ENCODE peak calls at places on chromosome 15, in five cellular contexts. X, V, T, S and O are unnamed samples.

GRCh38 chr15:41284425-41285177 is 47.8 kb downstream of the OIP5 start:
- DNase-seq in X (no peak), V (no peak), T (no peak), S (peak), O (peak)

GRCh38 chr15:61621146-61621545 is 392.0 kb upstream of the RORA start:
- DNase-seq in X (no peak), V (no peak), T (no peak), S (peak), O (peak)

GRCh38 chr15:67329984-67330733 is 75.6 kb downstream of the IQCH start:
- DNase-seq in X (no peak), V (no peak), T (no peak), S (no peak), O (no peak)

GRCh38 chr15:55661431-55661830 is 73.3 kb upstream of the PYGO1 start:
- DNase-seq in X (peak), V (no peak), T (no peak), S (peak), O (no peak)

GRCh38 chr15:70271422-70272088 is 173.8 kb upstream of the TLE3 start:
- DNase-seq in X (peak), V (peak), T (no peak), S (no peak), O (peak)

GRCh38 chr15:62135532-62136134 is 29.5 kb downstream of the C2CD4B start:
- DNase-seq in X (no peak), V (no peak), T (no peak), S (no peak), O (no peak)

GRCh38 chr15:48062476-48062875 is 58.3 kb upstream of the SLC24A5 start:
- DNase-seq in X (no peak), V (no peak), T (no peak), S (no peak), O (peak)

GRCh38 chr15:66503780-66504562 is 684 bp downstream of the RPL4 start:
- DNase-seq in X (no peak), V (no peak), T (no peak), S (no peak), O (no peak)

GRCh38 chr15:96403071-96403470 is 72.6 kb downstream of the NR2F2 start:
- DNase-seq in X (no peak), V (no peak), T (no peak), S (no peak), O (no peak)

GRCh38 chr15:39556461-39556860 is 24.4 kb upstream of the THBS1 start:
- DNase-seq in X (no peak), V (no peak), T (no peak), S (no peak), O (no peak)

GRCh38 chr15:95304116-95304873 is 1026.2 kb upstream of the NR2F2 start:
- DNase-seq in X (no peak), V (no peak), T (no peak), S (no peak), O (no peak)

GRCh38 chr15:94230886-94231727 is at the start of gene MCTP2:
- DNase-seq in X (peak), V (peak), T (peak), S (peak), O (no peak)

GRCh38 chr15:92599394-92599970 is 56.1 kb downstream of the FAM174B start:
- DNase-seq in X (no peak), V (no peak), T (no peak), S (no peak), O (no peak)

GRCh38 chr15:67024322-67024997 is 40.9 kb upstream of the SMAD3 start:
- DNase-seq in X (no peak), V (no peak), T (peak), S (peak), O (peak)

GRCh38 chr15:81740402-81740801 is 305.4 kb downstream of the MEX3B start:
- DNase-seq in X (no peak), V (no peak), T (no peak), S (no peak), O (no peak)

GRCh38 chr15:99606646-99607045 is 40.9 kb downstream of the MEF2A start:
- DNase-seq in X (no peak), V (no peak), T (no peak), S (no peak), O (no peak)

GRCh38 chr15:73628976-73629854 is 4.0 kb downstream of the NPTN start:
- DNase-seq in X (no peak), V (no peak), T (no peak), S (peak), O (no peak)

GRCh38 chr15:91844928-91845327 is 8.6 kb upstream of the SLCO3A1 start:
- DNase-seq in X (no peak), V (no peak), T (no peak), S (no peak), O (no peak)

GRCh38 chr15:85623648-85624047 is 171.1 kb downstream of the KLHL25 start:
- DNase-seq in X (no peak), V (no peak), T (no peak), S (no peak), O (no peak)

GRCh38 chr15:26773917-26774316 is 1.1 kb upstream of the GABRB3 start:
- DNase-seq in X (no peak), V (no peak), T (no peak), S (no peak), O (no peak)

DNA sequence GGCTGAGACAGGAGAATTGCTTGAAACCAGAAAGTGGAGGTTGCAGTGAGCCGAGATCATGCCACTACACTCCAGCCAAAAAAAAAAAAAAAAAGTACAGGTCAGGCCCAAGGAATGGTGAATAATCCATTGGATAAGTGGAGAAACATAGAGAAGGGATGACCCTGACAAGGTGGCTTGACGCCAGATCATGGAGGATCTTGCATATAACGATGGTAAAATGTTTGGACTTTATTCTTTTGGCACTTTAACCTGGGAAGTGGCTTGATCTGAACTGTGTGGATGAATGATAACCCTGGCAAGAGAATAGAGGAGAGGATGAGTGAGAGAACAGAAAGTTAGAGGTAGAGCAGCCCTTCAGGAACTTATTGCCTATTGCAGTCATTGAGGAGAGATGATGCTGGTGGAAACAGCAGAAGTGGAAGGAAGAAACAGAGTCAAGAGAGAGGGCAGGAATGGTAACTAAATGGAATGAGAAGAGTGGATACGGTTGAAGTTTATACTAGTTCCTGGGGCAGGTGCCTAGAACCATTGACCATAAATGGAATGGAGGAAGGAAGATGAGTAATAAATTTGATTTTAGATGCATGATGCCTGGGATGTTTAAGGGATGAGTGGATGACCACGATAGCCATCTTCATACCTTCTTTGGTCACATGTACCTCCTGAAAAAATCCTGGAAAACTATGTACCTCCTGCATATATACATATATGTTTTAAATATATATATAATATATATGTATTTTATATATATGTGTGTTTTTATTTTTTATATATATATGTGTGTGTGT is 57.8 kb downstream of the BLM start:
- DNase-seq in X (no peak), V (no peak), T (no peak), S (no peak), O (no peak)
- TF ChIP-seq SUZ12 in X (no peak), V (no peak), T (no peak), S (no peak), O (no peak)

GRCh38 chr15:60519218-60519617 is 40.3 kb upstream of the ICE2 start:
- DNase-seq in X (no peak), V (no peak), T (no peak), S (no peak), O (no peak)

GRCh38 chr15:60523056-60523455 is 44.1 kb upstream of the ICE2 start:
- DNase-seq in X (no peak), V (no peak), T (no peak), S (no peak), O (no peak)

GRCh38 chr15:60520825-60521368 is 42.0 kb upstream of the ICE2 start:
- DNase-seq in X (peak), V (no peak), T (no peak), S (peak), O (peak)

GRCh38 chr15:60518511-60518910 is 39.6 kb upstream of the ICE2 start:
- DNase-seq in X (no peak), V (no peak), T (no peak), S (no peak), O (no peak)

GRCh38 chr15:60520041-60520824 is 41.3 kb upstream of the ICE2 start:
- DNase-seq in X (no peak), V (no peak), T (no peak), S (no peak), O (no peak)
- TF ChIP-seq SUZ12 in X (no peak), V (no peak), T (no peak), S (no peak), O (no peak)

DNA sequence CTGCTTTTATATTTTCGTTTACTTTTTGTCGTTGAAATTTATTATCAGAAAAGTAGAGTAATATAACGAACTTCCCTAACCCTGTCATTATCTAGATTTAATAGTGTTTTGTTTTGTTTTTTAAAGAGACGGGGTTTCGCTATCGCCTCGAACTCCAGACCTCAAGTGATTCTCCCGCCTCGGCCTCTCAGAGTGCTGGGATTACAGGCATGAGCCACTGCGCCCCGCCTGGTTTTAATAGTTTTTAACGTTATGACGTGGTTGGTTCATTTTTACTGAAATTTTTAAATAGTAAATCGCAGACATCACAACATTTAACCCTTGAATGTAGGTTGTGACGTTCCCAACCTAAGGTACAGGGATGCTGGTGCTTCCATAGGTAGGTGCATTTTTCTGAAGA is 1.0 kb downstream of the NGRN start:
- DNase-seq in X (no peak), V (no peak), T (no peak), S (no peak), O (no peak)
- TF ChIP-seq SUZ12 in X (no peak), V (no peak), T (no peak), S (no peak), O (no peak)

GRCh38 chr15:76209523-76209922 is 101.7 kb downstream of the ETFA start:
- DNase-seq in X (no peak), V (no peak), T (no peak), S (no peak), O (no peak)

GRCh38 chr15:76206325-76206976 is 104.8 kb downstream of the ETFA start:
- DNase-seq in X (no peak), V (no peak), T (no peak), S (no peak), O (no peak)

GRCh38 chr15:76208084-76208785 is 103.0 kb downstream of the ETFA start:
- DNase-seq in X (no peak), V (no peak), T (no peak), S (no peak), O (no peak)

GRCh38 chr15:76209948-76210347 is 101.3 kb downstream of the ETFA start:
- DNase-seq in X (no peak), V (no peak), T (no peak), S (no peak), O (no peak)

GRCh38 chr15:76208786-76209424 is 102.4 kb downstream of the ETFA start:
- DNase-seq in X (no peak), V (no peak), T (no peak), S (no peak), O (no peak)
- TF ChIP-seq SUZ12 in X (no peak), V (no peak), T (no peak), S (no peak), O (no peak)

GRCh38 chr15:58748040-58748786 is 1.3 kb downstream of the ADAM10 start:
- DNase-seq in X (no peak), V (no peak), T (no peak), S (no peak), O (no peak)
- TF ChIP-seq SUZ12 in X (no peak), V (no peak), T (no peak), S (no peak), O (no peak)

GRCh38 chr15:63905131-63905530 is 71.4 kb upstream of the HERC1 start:
- DNase-seq in X (no peak), V (no peak), T (no peak), S (no peak), O (no peak)

GRCh38 chr15:63900306-63900705 is 66.6 kb upstream of the HERC1 start:
- DNase-seq in X (no peak), V (no peak), T (no peak), S (no peak), O (no peak)

GRCh38 chr15:63904042-63904441 is 70.3 kb upstream of the HERC1 start:
- DNase-seq in X (no peak), V (no peak), T (no peak), S (no peak), O (no peak)

GRCh38 chr15:63901912-63902670 is 68.3 kb upstream of the HERC1 start:
- DNase-seq in X (no peak), V (no peak), T (no peak), S (no peak), O (no peak)

GRCh38 chr15:63902671-63903035 is 68.9 kb upstream of the HERC1 start:
- DNase-seq in X (no peak), V (no peak), T (no peak), S (peak), O (no peak)
- TF ChIP-seq SUZ12 in X (no peak), V (no peak), T (no peak), S (no peak), O (no peak)

DNA sequence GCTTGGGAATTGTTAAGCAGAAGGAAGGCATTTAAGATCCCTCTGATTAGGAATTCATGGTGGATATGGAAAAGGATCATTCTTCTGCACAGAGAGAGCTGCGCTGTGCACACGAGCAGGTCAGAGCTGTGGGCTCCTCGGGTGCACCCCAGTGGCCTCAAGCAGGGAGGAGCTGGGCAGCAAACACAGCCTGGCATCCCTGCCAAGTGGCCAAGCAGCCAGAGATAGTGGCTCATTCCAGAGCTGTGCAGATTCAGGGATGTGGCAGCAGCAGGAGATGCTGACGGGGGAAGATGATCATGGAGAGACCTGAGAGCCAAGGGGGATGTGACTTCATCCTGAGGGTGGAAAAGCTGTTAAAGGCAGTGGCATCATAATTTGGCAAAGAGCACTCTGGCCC is 55.9 kb downstream of the LRRK1 start:
- DNase-seq in X (no peak), V (no peak), T (no peak), S (no peak), O (no peak)
- TF ChIP-seq SUZ12 in X (no peak), V (no peak), T (no peak), S (no peak), O (no peak)

DNA sequence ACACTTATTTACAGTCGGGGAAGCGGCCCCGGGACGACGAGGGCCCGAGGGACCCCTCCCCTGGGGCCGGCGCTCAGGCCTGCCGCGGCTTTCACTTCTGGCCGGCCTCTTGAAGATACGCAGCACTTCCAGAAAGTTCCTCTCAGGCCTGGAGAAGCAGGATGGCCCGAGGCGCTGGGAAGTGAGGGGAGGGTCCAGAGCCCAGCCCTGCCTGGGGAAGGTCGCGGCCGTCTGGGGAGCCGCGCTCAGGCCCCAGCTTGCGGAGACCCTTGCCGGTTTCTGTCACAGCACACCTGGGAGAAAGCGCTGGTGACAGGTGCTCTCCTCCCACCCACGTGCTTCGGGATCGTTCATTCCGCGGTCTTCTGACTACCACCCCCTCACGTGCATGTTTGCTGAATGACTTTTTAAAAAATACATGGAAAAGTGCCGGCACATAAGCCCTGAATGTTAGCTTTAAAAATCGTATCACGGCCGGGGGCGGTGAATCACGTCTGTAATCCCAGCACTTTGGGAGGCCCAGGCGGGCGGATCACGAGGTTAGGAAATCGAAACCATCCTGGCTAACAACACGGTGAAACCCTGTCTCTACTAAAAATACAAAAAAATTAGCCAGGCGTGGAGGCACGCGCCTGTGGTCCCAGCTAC is 726 bp upstream of the TM2D3 start:
- DNase-seq in X (no peak), V (no peak), T (no peak), S (no peak), O (no peak)
- TF ChIP-seq SUZ12 in X (no peak), V (no peak), T (no peak), S (no peak), O (no peak)

GRCh38 chr15:59691194-59691805 is 2.2 kb upstream of the BNIP2 start:
- DNase-seq in X (peak), V (no peak), T (peak), S (peak), O (no peak)
- TF ChIP-seq SUZ12 in X (no peak), V (no peak), T (no peak), S (no peak), O (no peak)